ENCODE peak calls at places on chromosomes 11 and 22, in four cellular contexts. One of them, this sample, is unnamed.

GRCh38 chr11:118263694-118264567 is at the start of gene MPZL2:
- DNase-seq in right atrium auricular region: no peak
- DNase-seq in B cell: no peak
- DNase-seq in pancreas: peak; percentile 79
- DNase-seq in this sample: peak; percentile 70

GRCh38 chr11:8656291-8656690 is 26.2 kb downstream of the TRIM66 start:
- DNase-seq in B cell: no peak
- DNase-seq in pancreas: no peak
- DNase-seq in right atrium auricular region: no peak
- DNase-seq in this sample: no peak

GRCh38 chr11:3199537-3200295 is 18.9 kb downstream of the MRGPRG start:
- DNase-seq in pancreas: no peak
- DNase-seq in B cell: no peak
- DNase-seq in right atrium auricular region: no peak
- DNase-seq in this sample: peak; percentile 59

GRCh38 chr11:89452780-89453179 is 38.4 kb downstream of the NOX4 start:
- DNase-seq in right atrium auricular region: no peak
- DNase-seq in B cell: no peak
- DNase-seq in pancreas: no peak
- DNase-seq in this sample: no peak

GRCh38 chr11:47715082-47715669 is at the start of gene AGBL2:
- DNase-seq in pancreas: peak; percentile 70
- DNase-seq in B cell: peak; percentile 89
- DNase-seq in right atrium auricular region: peak; percentile 74
- DNase-seq in this sample: peak; percentile 74

GRCh38 chr11:19953342-19953741 is 206.9 kb downstream of the DBX1 start:
- DNase-seq in B cell: no peak
- DNase-seq in pancreas: no peak
- DNase-seq in right atrium auricular region: no peak
- DNase-seq in this sample: no peak

GRCh38 chr11:76090821-76091220 is 115.5 kb downstream of the WNT11 start:
- DNase-seq in right atrium auricular region: no peak
- DNase-seq in pancreas: no peak
- DNase-seq in B cell: no peak
- DNase-seq in this sample: no peak

GRCh38 chr11:108093128-108093904 is 28.1 kb upstream of the ACAT1 start:
- DNase-seq in pancreas: no peak
- DNase-seq in right atrium auricular region: no peak
- DNase-seq in B cell: no peak
- DNase-seq in this sample: no peak

GRCh38 chr11:61022311-61023085 is 51.0 kb downstream of the CD6 start:
- DNase-seq in pancreas: no peak
- DNase-seq in right atrium auricular region: no peak
- DNase-seq in B cell: no peak
- DNase-seq in this sample: no peak

GRCh38 chr11:118666331-118666730 is 13.1 kb downstream of the TREH start:
- DNase-seq in right atrium auricular region: no peak
- DNase-seq in pancreas: no peak
- DNase-seq in B cell: no peak
- DNase-seq in this sample: no peak

GRCh38 chr11:120331301-120331966 is 4.8 kb upstream of the ARHGEF12 start:
- DNase-seq in pancreas: peak; percentile 59
- DNase-seq in B cell: no peak
- DNase-seq in right atrium auricular region: no peak
- DNase-seq in this sample: no peak

GRCh38 chr11:8069771-8070170 is 11.2 kb upstream of the TUB start:
- DNase-seq in B cell: no peak
- DNase-seq in right atrium auricular region: no peak
- DNase-seq in pancreas: no peak
- DNase-seq in this sample: no peak

GRCh38 chr11:68077617-68078592 is 39.1 kb downstream of the TCIRG1 start:
- DNase-seq in pancreas: no peak
- DNase-seq in right atrium auricular region: no peak
- DNase-seq in B cell: no peak
- DNase-seq in this sample: no peak

GRCh38 chr11:68370211-68371111 is 58.1 kb downstream of the LRP5 start:
- DNase-seq in pancreas: no peak
- DNase-seq in B cell: peak; percentile 91
- DNase-seq in right atrium auricular region: peak; percentile 72
- DNase-seq in this sample: no peak

GRCh38 chr22:28799834-28800307 is 498 bp downstream of the XBP1 start:
- DNase-seq in B cell: no peak
- DNase-seq in right atrium auricular region: peak; percentile 71
- DNase-seq in pancreas: peak; percentile 59
- DNase-seq in this sample: peak; percentile 77

GRCh38 chr22:37284807-37285355 is 2.6 kb downstream of the CYTH4 start:
- DNase-seq in right atrium auricular region: peak; percentile 70
- DNase-seq in pancreas: peak; percentile 67
- DNase-seq in B cell: peak; percentile 90
- DNase-seq in this sample: no peak

GRCh38 chr11:62791501-62792192 is at the start of gene TMEM223:
- DNase-seq in pancreas: peak; percentile 85
- DNase-seq in right atrium auricular region: peak; percentile 83
- DNase-seq in B cell: peak; percentile 94
- DNase-seq in this sample: peak; percentile 88

GRCh38 chr11:36196476-36197099 is 92.6 kb downstream of the COMMD9 start:
- DNase-seq in B cell: no peak
- DNase-seq in right atrium auricular region: no peak
- DNase-seq in pancreas: no peak
- DNase-seq in this sample: no peak

GRCh38 chr11:130145975-130146776 is 13.4 kb upstream of the ST14 start:
- DNase-seq in pancreas: peak; percentile 68
- DNase-seq in B cell: no peak
- DNase-seq in right atrium auricular region: no peak
- DNase-seq in this sample: no peak
- TF ChIP-seq CTCF in pancreas: no peak
- TF ChIP-seq CTCF in B cell: no peak
- TF ChIP-seq CTCF in right atrium auricular region: peak; percentile 50
- TF ChIP-seq CTCF in this sample: no peak

GRCh38 chr22:42269407-42270177 is 861 bp downstream of the TCF20 start:
- DNase-seq in right atrium auricular region: no peak
- DNase-seq in pancreas: peak; percentile 80
- DNase-seq in B cell: peak; percentile 84
- DNase-seq in this sample: peak; percentile 79
- TF ChIP-seq CTCF in right atrium auricular region: peak; percentile 9
- TF ChIP-seq CTCF in pancreas: no peak
- TF ChIP-seq CTCF in B cell: no peak
- TF ChIP-seq CTCF in this sample: peak; percentile 18

GRCh38 chr11:86802601-86803051 is 2.3 kb downstream of the PRSS23 start:
- DNase-seq in B cell: no peak
- DNase-seq in right atrium auricular region: no peak
- DNase-seq in pancreas: no peak
- DNase-seq in this sample: no peak
- TF ChIP-seq CTCF in B cell: peak; percentile 13
- TF ChIP-seq CTCF in right atrium auricular region: peak; percentile 61
- TF ChIP-seq CTCF in pancreas: peak; percentile 42
- TF ChIP-seq CTCF in this sample: peak; percentile 79

GRCh38 chr11:17734418-17734911 is at the start of gene KCNC1:
- DNase-seq in B cell: no peak
- DNase-seq in right atrium auricular region: no peak
- DNase-seq in pancreas: no peak
- DNase-seq in this sample: no peak

GRCh38 chr11:17734986-17735822 is 623 bp downstream of the KCNC1 start:
- DNase-seq in pancreas: peak; percentile 60
- DNase-seq in right atrium auricular region: no peak
- DNase-seq in B cell: no peak
- DNase-seq in this sample: peak; percentile 83

GRCh38 chr11:17738350-17739207 is 4.0 kb downstream of the KCNC1 start:
- DNase-seq in pancreas: no peak
- DNase-seq in B cell: no peak
- DNase-seq in right atrium auricular region: no peak
- DNase-seq in this sample: no peak

GRCh38 chr11:17736921-17737817 is 2.6 kb downstream of the KCNC1 start:
- DNase-seq in right atrium auricular region: no peak
- DNase-seq in B cell: no peak
- DNase-seq in pancreas: no peak
- DNase-seq in this sample: no peak

GRCh38 chr11:17735823-17736772 is 1.5 kb downstream of the KCNC1 start:
- DNase-seq in right atrium auricular region: no peak
- DNase-seq in B cell: no peak
- DNase-seq in pancreas: no peak
- DNase-seq in this sample: no peak
- TF ChIP-seq CTCF in right atrium auricular region: peak; percentile 35
- TF ChIP-seq CTCF in B cell: no peak
- TF ChIP-seq CTCF in pancreas: no peak
- TF ChIP-seq CTCF in this sample: peak; percentile 75

DNA sequence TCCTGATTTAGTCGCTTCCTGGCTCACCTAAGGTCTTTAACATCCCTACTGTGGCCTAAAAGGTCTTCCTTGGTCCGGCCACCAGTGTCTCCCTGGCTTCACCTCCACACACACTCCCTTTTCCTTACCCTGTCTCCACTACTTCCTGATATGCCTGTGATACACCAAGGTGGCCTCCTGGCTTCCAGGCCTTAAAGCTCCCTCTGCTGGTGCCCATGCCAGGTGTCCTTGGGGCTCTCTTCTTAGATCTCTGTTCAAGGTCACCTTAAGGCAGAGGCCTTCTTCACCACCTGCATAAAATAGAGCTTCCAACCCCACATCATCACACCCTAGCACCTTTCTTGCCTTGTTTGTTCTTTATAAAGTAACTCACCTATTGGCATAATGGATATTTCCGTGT is 787.7 kb downstream of the NTM start:
- DNase-seq in right atrium auricular region: no peak
- DNase-seq in B cell: no peak
- DNase-seq in pancreas: no peak
- DNase-seq in this sample: no peak
- TF ChIP-seq CTCF in right atrium auricular region: no peak
- TF ChIP-seq CTCF in B cell: no peak
- TF ChIP-seq CTCF in pancreas: no peak
- TF ChIP-seq CTCF in this sample: peak; percentile 32

GRCh38 chr11:46121724-46122477 is 647 bp upstream of the PHF21A start:
- DNase-seq in pancreas: peak; percentile 83
- DNase-seq in B cell: no peak
- DNase-seq in right atrium auricular region: peak; percentile 82
- DNase-seq in this sample: peak; percentile 79

GRCh38 chr11:46121328-46121723 is at the start of gene PHF21A:
- DNase-seq in pancreas: peak; percentile 88
- DNase-seq in right atrium auricular region: peak; percentile 83
- DNase-seq in B cell: peak; percentile 95
- DNase-seq in this sample: peak; percentile 94

GRCh38 chr11:46120711-46121327 is 435 bp downstream of the PHF21A start:
- DNase-seq in B cell: peak; percentile 30
- DNase-seq in pancreas: peak; percentile 57
- DNase-seq in right atrium auricular region: no peak
- DNase-seq in this sample: no peak

GRCh38 chr11:46125284-46125683 is 4.0 kb upstream of the PHF21A start:
- DNase-seq in B cell: no peak
- DNase-seq in right atrium auricular region: no peak
- DNase-seq in pancreas: no peak
- DNase-seq in this sample: no peak

DNA sequence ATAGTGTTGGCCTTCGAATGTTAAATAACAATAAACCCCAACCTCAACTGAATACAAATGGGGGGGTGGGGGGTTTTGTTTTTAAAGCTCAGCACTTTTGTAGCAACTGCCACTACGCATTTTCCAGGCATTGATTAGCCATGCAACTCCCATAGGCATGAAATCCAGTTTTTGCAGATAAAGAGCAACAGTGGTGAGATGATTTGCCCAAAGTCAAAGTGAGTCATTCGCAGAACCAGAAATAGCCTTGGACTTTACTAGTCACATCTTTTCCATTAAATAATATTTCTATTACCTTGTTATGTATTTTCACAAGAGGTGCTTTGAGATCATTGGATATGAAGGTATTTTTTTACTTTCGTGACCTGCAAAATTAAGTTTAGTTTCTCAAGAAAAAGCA is 1.7 kb upstream of the PHF21A start:
- DNase-seq in right atrium auricular region: no peak
- DNase-seq in pancreas: no peak
- DNase-seq in B cell: no peak
- DNase-seq in this sample: no peak
- TF ChIP-seq CTCF in right atrium auricular region: no peak
- TF ChIP-seq CTCF in pancreas: no peak
- TF ChIP-seq CTCF in B cell: no peak
- TF ChIP-seq CTCF in this sample: no peak

GRCh38 chr11:78149646-78150045 is 10.2 kb upstream of the ALG8 start:
- DNase-seq in right atrium auricular region: no peak
- DNase-seq in B cell: no peak
- DNase-seq in pancreas: no peak
- DNase-seq in this sample: no peak
- TF ChIP-seq CTCF in right atrium auricular region: peak; percentile 60
- TF ChIP-seq CTCF in B cell: no peak
- TF ChIP-seq CTCF in pancreas: no peak
- TF ChIP-seq CTCF in this sample: no peak

DNA sequence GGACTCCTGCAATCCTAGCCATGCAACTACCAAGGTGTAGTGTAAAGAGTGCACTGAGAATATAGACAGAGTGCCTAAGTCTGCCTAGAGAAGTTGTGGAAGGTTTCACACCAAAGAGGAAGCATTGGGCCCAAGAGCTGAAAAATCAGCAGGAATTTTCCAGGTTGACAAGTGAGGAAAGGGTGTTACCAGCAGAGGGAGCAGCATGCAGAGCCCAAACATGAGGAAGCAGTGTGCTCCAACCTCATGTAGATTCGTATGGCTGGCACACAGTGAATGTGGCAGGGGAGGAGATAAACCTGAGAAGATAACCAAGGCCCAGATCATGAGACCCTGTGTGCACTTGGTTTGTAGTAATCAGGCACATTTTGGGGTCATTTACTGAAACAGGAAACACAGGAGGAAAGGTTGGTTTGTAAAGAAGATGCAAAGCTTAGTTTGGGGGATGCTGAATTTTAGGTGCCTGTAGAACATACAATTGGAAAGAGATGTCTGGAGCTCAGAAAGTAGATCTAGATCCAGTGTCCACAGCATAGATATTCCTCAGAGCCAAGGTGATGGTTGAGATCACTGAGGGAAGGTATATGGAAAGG is 1.7 kb downstream of the HPX start:
- DNase-seq in right atrium auricular region: no peak
- DNase-seq in pancreas: peak; percentile 51
- DNase-seq in B cell: no peak
- DNase-seq in this sample: no peak
- TF ChIP-seq CTCF in right atrium auricular region: peak; percentile 75
- TF ChIP-seq CTCF in pancreas: peak; percentile 57
- TF ChIP-seq CTCF in B cell: no peak
- TF ChIP-seq CTCF in this sample: peak; percentile 75

DNA sequence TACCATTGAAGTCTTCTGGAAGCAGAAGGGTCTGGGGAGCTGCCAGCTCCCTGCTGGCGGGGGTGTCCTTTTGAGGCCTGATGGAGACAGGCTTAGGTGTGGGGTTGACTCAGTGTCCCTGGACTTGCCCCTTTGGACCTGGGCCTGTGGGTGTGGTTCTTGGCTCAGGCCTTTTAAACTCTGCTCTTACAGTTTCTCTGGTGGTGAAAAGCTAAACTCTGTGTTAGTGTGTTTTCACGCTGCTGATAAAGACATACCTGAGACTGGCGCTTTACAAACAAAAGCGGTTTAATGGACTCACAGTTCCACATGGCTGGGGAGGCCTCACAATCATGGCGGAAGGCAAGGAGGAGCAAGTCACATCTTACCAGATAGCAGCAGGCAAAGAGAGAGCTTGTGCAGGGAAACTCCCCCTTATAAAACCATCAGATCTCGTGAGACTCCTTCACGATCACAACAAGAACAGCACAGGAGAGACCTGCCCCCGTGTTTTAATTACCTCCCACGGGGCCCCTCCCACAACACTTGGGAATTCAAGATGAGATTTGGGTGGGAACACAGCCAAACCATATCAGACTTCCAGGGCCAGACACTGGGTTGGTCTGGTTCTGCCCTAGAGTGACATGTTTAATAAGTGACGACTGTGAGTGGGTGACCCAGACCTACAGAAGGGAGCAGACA is 26.5 kb downstream of the GRAMD4 start:
- DNase-seq in pancreas: no peak
- DNase-seq in B cell: no peak
- DNase-seq in right atrium auricular region: no peak
- DNase-seq in this sample: no peak
- TF ChIP-seq CTCF in pancreas: no peak
- TF ChIP-seq CTCF in B cell: no peak
- TF ChIP-seq CTCF in right atrium auricular region: no peak
- TF ChIP-seq CTCF in this sample: no peak